ENCODE peak calls at places on chromosomes 13 and 19, in six cellular contexts. D, E, K, P, V and F are unnamed samples.

GRCh38 chr19:2245273-2245672 is 3.9 kb upstream of the AMH start:
- DNase-seq in V (no peak), P (no peak), E (no peak), D (no peak), K (no peak), F (no peak)

GRCh38 chr19:48874309-48875135 is 2.3 kb downstream of the PPP1R15A start:
- DNase-seq in K (no peak), E (peak; percentile 38), P (peak; percentile 65), V (peak; percentile 53), D (no peak), F (peak; percentile 41)

GRCh38 chr13:63696055-63696454 is 2280.4 kb upstream of the PCDH20 start:
- DNase-seq in K (no peak), V (peak; percentile 1), E (no peak), D (no peak), P (no peak), F (no peak)

GRCh38 chr19:54162241-54162805 is 2.8 kb upstream of the LENG1 start:
- DNase-seq in V (peak; percentile 48), E (peak; percentile 95), K (peak; percentile 84), D (no peak), P (peak; percentile 93), F (peak; percentile 92)

GRCh38 chr13:23643828-23644419 is 73.7 kb downstream of the TNFRSF19 start:
- DNase-seq in V (no peak), E (no peak), K (no peak), P (no peak), D (no peak), F (no peak)

GRCh38 chr19:6527893-6528543 is 2.8 kb upstream of the TNFSF9 start:
- DNase-seq in P (no peak), K (no peak), E (no peak), V (no peak), D (no peak), F (no peak)

GRCh38 chr13:36858285-36858684 is 39.3 kb downstream of the RFXAP start:
- DNase-seq in P (no peak), E (no peak), D (no peak), V (peak; percentile 75), K (no peak), F (peak; percentile 54)

GRCh38 chr19:18660051-18660910 is 23.2 kb upstream of the CRTC1 start:
- DNase-seq in E (peak; percentile 41), D (no peak), K (peak; percentile 67), P (no peak), V (peak; percentile 45), F (no peak)

GRCh38 chr13:84902243-84902642 is 897.0 kb downstream of the SLITRK6 start:
- DNase-seq in E (no peak), P (no peak), D (no peak), K (no peak), V (no peak), F (no peak)

GRCh38 chr19:52492991-52493470 is 34.4 kb upstream of the ZNF808 start:
- DNase-seq in V (no peak), E (no peak), P (no peak), D (no peak), K (peak; percentile 15), F (no peak)

GRCh38 chr19:17841810-17842662 is 5.7 kb downstream of the JAK3 start:
- DNase-seq in K (peak; percentile 72), D (no peak), V (peak; percentile 78), P (peak; percentile 84), E (peak; percentile 74), F (peak; percentile 57)

GRCh38 chr19:17447704-17448189 is 721 bp downstream of the TMEM221 start:
- DNase-seq in E (no peak), D (no peak), P (no peak), K (no peak), V (no peak), F (no peak)

GRCh38 chr19:2912306-2912705 is 11.6 kb downstream of the ZNF57 start:
- DNase-seq in E (no peak), D (no peak), P (no peak), K (no peak), V (no peak), F (no peak)

GRCh38 chr13:29105779-29106178 is 285.6 kb downstream of the MTUS2 start:
- DNase-seq in K (no peak), V (no peak), D (no peak), E (no peak), P (no peak), F (no peak)

GRCh38 chr19:35720163-35720524 is 2.3 kb downstream of the KMT2B start:
- DNase-seq in P (no peak), K (no peak), V (no peak), E (no peak), D (no peak), F (no peak)

GRCh38 chr19:4537953-4538600 is 1.8 kb downstream of the LRG1 start:
- DNase-seq in D (no peak), P (no peak), K (no peak), E (no peak), V (no peak), F (no peak)

GRCh38 chr13:26920614-26921355 is 160.2 kb upstream of the GPR12 start:
- DNase-seq in D (no peak), V (no peak), E (no peak), P (no peak), K (no peak), F (no peak)

GRCh38 chr13:94417294-94417693 is 62.2 kb downstream of the DCT start:
- DNase-seq in P (no peak), D (no peak), E (no peak), V (no peak), K (no peak), F (no peak)

GRCh38 chr19:46503848-46504453 is 8.3 kb upstream of the PNMA8B start:
- DNase-seq in K (no peak), P (no peak), V (no peak), E (no peak), D (no peak), F (no peak)

GRCh38 chr13:41457589-41458186 is 338 bp downstream of the RGCC start:
- DNase-seq in E (no peak), P (peak; percentile 50), V (no peak), D (no peak), K (peak; percentile 25), F (no peak)

GRCh38 chr19:41871573-41872383 is 5.3 kb upstream of the CD79A start:
- DNase-seq in V (no peak), E (no peak), P (peak; percentile 62), K (peak; percentile 23), D (no peak), F (peak; percentile 67)

DNA sequence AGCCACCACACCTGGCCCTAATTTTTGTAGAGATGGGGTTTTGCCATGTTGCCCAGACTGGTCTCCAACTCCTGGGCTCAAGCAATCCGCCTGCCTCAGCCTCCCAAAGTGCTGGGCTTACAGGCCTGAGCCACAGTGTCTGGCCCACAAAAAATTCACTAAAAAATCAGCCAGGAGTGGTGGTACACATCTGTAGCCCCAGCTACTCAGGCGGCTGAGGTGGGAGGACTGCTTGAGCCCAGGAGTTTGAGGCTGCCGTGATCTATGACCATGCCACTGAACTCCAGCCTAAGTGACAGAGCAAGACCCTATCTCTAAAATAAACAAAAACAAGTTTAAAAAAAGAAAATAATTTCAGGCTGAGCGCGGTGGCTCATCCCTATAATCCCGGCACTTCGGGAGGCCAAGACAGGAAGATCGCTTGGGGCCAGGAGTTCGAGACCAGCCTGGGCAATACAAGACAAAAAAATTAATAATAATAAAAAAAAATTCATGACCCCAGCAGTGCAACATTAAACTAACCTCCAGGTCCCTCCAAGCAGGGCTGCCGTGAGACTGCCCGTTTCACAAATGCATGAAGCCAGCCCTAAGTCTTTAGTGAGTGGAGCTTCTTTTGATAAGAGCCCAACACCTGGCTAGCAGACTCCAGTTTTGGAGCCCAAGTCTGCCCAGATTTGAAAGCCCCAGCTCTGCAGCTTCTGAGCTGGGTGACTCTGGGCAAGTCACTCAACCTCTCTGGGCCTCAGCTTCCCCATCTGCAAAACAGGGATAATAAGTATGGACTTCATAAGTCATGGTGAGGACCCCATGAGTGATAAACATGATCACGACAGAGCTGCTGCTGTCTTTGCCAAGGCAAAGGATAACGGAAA is 38.6 kb upstream of the NANOS3 start:
- DNase-seq in E (no peak), K (no peak), V (no peak), P (no peak), D (no peak), F (no peak)
- H3K4me3 ChIP-seq in E (no peak overlapping the region), K (peak overlapping the region; percentile 94), V (peak overlapping the region; percentile 97), P (no peak overlapping the region), D (peak overlapping the region; percentile 100), F (no peak overlapping the region)

DNA sequence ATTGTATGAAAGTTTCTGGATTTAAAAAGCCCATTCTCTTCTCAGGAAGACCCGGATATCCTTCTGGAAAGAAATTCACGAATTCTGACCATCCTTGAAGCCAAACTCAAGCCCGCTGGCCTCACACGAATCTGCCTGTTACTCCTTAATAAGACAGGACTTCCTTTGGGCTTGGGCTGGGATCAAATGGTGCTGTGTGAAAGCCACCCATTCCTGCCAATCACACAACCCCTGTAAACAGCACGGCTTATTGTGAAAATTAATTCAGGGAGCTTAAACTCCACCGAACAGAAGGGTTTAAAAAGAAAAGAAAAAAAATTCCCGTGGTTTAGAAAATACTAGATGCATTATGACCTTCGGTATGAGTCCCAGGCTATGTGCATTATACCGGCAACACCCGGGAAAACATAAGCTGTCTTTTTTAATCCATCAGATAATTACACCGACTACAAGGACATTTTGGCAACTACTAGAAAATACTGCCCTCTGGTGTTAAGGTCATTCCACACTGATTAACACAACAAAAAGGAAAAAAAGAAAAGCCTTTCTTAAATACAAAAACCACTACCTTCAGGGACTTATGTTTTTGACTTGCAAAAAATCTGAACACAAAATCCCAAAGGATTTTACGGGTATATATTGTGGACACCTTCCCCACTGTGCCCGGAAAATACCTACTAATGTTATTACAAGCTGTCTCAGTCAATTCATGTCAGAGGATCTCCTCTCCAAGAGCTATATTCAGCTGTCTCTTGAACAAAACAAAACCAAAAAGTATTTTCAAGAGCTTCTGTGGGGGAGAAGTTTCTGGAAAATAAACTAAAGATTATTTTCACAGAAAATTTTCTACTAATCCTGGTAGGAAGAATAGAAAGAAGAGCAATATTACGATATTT is 76.0 kb upstream of the LSM14A start:
- DNase-seq in P (no peak), D (no peak), E (no peak), V (peak; percentile 66), K (no peak), F (peak; percentile 52)
- H3K4me3 ChIP-seq in P (no peak overlapping the region), D (no peak overlapping the region), E (no peak overlapping the region), V (no peak overlapping the region), K (no peak overlapping the region), F (no peak overlapping the region)

DNA sequence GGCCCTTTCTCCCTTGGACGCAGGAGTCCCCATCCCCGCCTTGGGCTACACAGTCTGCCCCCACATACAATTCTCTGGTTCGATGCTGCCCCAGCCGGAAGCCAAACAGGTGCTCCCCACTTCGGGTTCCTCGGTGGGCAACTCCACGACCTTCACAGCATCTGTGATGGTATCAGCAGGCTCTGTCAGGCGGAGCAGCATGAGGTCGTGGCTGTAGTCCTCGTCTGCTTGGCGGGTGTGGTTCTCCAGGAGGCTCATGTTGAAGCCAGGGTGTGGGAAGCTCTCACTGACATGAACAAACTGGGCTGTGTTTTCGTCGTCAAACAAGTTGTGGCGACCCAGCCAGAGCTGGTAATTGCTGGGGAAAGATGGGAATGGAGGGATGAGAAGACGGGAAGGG is 3.5 kb downstream of the KLK1 start:
- DNase-seq in E (no peak), P (peak; percentile 66), D (no peak), V (no peak), K (no peak), F (peak; percentile 43)
- H3K4me3 ChIP-seq in E (peak overlapping the region; percentile 65), P (no peak overlapping the region), D (no peak overlapping the region), V (no peak overlapping the region), K (peak overlapping the region; percentile 39), F (no peak overlapping the region)

DNA sequence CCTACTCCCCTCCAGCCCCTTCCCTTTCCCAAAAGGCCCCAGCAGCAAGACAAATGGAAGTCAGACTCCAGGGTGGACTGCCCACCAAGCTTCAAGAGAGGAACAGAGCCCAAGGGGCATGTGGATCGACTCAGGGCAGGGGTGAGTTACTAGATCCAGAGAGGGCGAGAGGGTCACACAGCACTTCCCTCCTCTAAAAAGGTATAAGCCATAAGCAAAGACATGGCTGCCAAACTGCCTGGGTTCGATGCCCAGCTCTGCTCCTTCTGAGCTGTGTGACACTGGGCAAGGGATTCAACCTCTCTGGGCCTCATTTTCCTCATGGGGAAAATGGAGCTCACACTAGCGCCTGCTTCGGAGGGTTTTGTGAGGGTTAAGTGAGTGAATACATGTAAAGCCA is 3.8 kb downstream of the PPP1R14A start:
- DNase-seq in K (no peak), V (no peak), E (no peak), P (no peak), D (no peak), F (no peak)
- H3K4me3 ChIP-seq in K (peak overlapping the region; percentile 82), V (no peak overlapping the region), E (no peak overlapping the region), P (no peak overlapping the region), D (peak overlapping the region; percentile 46), F (no peak overlapping the region)